ENCODE peak calls at places on chromosomes 6 and 20, in seven cellular contexts. K is lung, L is PC-3, Q is IMR-90, E is spleen, U is GM12878, M is pancreas. H is an unnamed sample.

GRCh38 chr20:23268792-23269354 is 81.7 kb upstream of the NXT1 start:
- DNase-seq in K (no peak), L (no peak), Q (no peak), E (peak; percentile 14), U (no peak), M (no peak), H (no peak)

GRCh38 chr6:82144852-82145332 is 102.7 kb downstream of the IBTK start:
- DNase-seq in K (no peak), L (peak; percentile 86), Q (peak; percentile 93), E (no peak), U (no peak), M (no peak), H (peak; percentile 37)

GRCh38 chr6:128036808-128037570 is 136.1 kb upstream of the THEMIS start:
- DNase-seq in K (no peak), L (no peak), Q (no peak), E (no peak), U (no peak), M (no peak), H (no peak)

GRCh38 chr6:38715016-38715809 is at the start of gene DNAH8:
- DNase-seq in K (no peak), L (no peak), Q (no peak), E (peak; percentile 75), U (no peak), M (peak; percentile 59), H (no peak)

GRCh38 chr6:135604035-135604865 is 106.7 kb upstream of the AHI1 start:
- DNase-seq in K (no peak), L (no peak), Q (no peak), E (no peak), U (no peak), M (no peak), H (no peak)

GRCh38 chr6:142842423-142843261 is 102.3 kb downstream of the HIVEP2 start:
- DNase-seq in K (no peak), L (peak; percentile 90), Q (peak; percentile 57), E (no peak), U (peak; percentile 97), M (no peak), H (no peak)

GRCh38 chr6:53240139-53240538 is 91.5 kb upstream of the GCM1 start:
- DNase-seq in K (no peak), L (no peak), Q (no peak), E (no peak), U (no peak), M (no peak), H (no peak)

GRCh38 chr6:147958683-147959082 is 384.0 kb upstream of the SASH1 start:
- DNase-seq in K (peak; percentile 77), L (no peak), Q (no peak), E (no peak), U (no peak), M (no peak), H (peak; percentile 59)

GRCh38 chr20:37395411-37395800 is 49.5 kb downstream of the SRC start:
- DNase-seq in K (no peak), L (no peak), Q (no peak), E (no peak), U (no peak), M (no peak), H (no peak)

GRCh38 chr6:11538049-11538798 is 675 bp downstream of the TMEM170B start:
- DNase-seq in K (no peak), L (no peak), Q (no peak), E (peak; percentile 90), U (no peak), M (peak; percentile 77), H (peak; percentile 30)

GRCh38 chr6:56093776-56094175 is 153.6 kb downstream of the COL21A1 start:
- DNase-seq in K (no peak), L (no peak), Q (no peak), E (no peak), U (no peak), M (no peak), H (no peak)

GRCh38 chr6:163212123-163212522 is 202.4 kb upstream of the QKI start:
- DNase-seq in K (no peak), L (no peak), Q (no peak), E (no peak), U (no peak), M (no peak), H (no peak)

GRCh38 chr20:54194724-54195438 is 13.0 kb upstream of the PFDN4 start:
- DNase-seq in K (no peak), L (peak; percentile 59), Q (peak; percentile 3), E (no peak), U (no peak), M (no peak), H (no peak)

GRCh38 chr6:129507059-129507807 is 202.7 kb downstream of the ARHGAP18 start:
- DNase-seq in K (no peak), L (no peak), Q (no peak), E (no peak), U (no peak), M (no peak), H (no peak)

GRCh38 chr6:113397229-113397628 is 459.9 kb upstream of the MARCKS start:
- DNase-seq in K (no peak), L (no peak), Q (peak; percentile 79), E (no peak), U (no peak), M (no peak), H (no peak)

GRCh38 chr6:106250997-106251396 is 74.6 kb downstream of the ATG5 start:
- DNase-seq in K (no peak), L (no peak), Q (no peak), E (no peak), U (no peak), M (no peak), H (peak; percentile 32)

GRCh38 chr6:113599444-113599843 is 257.7 kb upstream of the MARCKS start:
- DNase-seq in K (no peak), L (peak; percentile 2), Q (peak; percentile 69), E (no peak), U (no peak), M (no peak), H (no peak)

GRCh38 chr6:85516168-85516567 is 66.3 kb downstream of the NT5E start:
- DNase-seq in K (no peak), L (peak; percentile 53), Q (peak; percentile 17), E (no peak), U (no peak), M (no peak), H (no peak)

GRCh38 chr20:63103402-63104311 is 96.9 kb upstream of the BHLHE23 start:
- DNase-seq in K (no peak), L (no peak), Q (peak; percentile 3), E (peak; percentile 73), U (no peak), M (peak; percentile 14), H (no peak)

GRCh38 chr20:62806383-62807050 is 1.9 kb downstream of the OGFR start:
- DNase-seq in K (no peak), L (no peak), Q (no peak), E (no peak), U (no peak), M (no peak), H (no peak)

DNA sequence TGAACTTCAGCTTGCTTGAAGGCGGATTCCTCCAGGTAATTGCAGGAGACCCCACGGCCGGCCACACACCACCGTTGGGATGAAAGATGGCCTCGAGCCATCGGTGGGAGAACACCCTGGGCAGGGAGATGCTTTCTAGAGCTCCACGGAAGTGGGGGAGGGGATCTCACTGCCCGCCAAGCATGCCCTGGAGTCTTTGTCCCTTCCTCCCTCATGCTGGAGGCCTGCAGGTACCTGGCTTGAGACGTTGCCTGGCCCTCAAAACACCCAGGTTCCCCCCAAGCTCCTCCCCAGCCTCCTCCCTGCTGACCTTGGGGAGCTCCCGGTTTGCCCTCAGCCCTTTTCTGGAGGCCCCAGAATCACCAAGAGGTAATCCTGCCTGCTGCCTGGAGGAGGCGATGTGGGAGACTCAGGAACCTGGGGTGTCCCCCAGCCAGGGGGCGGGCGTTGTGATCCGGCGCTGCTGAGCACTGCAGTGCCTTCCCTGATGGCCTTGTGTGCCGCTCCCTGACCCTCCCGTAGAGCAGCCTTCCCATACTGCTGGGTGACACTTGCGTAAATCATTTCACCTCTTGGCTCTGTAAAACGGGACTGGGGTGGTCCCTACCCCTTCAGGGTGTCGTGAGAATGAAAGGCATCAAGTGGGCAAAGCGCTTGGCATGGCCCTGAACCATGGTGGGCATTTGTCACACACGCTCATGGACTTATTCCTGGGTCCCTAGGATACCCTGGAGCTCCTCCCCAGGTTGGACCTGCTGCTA is 91.4 kb downstream of the CEBPB start:
- DNase-seq in K (no peak), L (no peak), Q (no peak), E (no peak), U (no peak), M (no peak), H (no peak)
- H3K4me1 ChIP-seq in K (peaks cover 18% of the 10 kb centered on the region), L (peaks cover 23% of the 10 kb centered on the region), Q (peaks cover 34% of the 10 kb centered on the region), E (peaks cover 47% of the 10 kb centered on the region), U (peaks cover 24% of the 10 kb centered on the region), M (no peaks in the 10 kb centered on the region), H (peaks cover 41% of the 10 kb centered on the region)

GRCh38 chr6:134056046-134056445 is 3.6 kb upstream of the SLC2A12 start:
- DNase-seq in K (no peak), L (no peak), Q (no peak), E (no peak), U (no peak), M (no peak), H (no peak)

GRCh38 chr6:134049176-134049575 is 3.2 kb downstream of the SLC2A12 start:
- DNase-seq in K (no peak), L (no peak), Q (no peak), E (no peak), U (no peak), M (no peak), H (no peak)

GRCh38 chr6:134049586-134049985 is 2.8 kb downstream of the SLC2A12 start:
- DNase-seq in K (no peak), L (no peak), Q (no peak), E (no peak), U (no peak), M (no peak), H (no peak)

GRCh38 chr6:134057478-134057877 is 5.1 kb upstream of the SLC2A12 start:
- DNase-seq in K (no peak), L (no peak), Q (no peak), E (no peak), U (no peak), M (no peak), H (no peak)

GRCh38 chr6:134052776-134053120 is 324 bp upstream of the SLC2A12 start:
- DNase-seq in K (no peak), L (no peak), Q (no peak), E (no peak), U (no peak), M (no peak), H (no peak)
- H3K4me3 ChIP-seq in K (no peak overlapping the region), L (peak overlapping the region; percentile 95), Q (peak overlapping the region; percentile 80), E (peak overlapping the region; percentile 43), U (peak overlapping the region; percentile 77), M (peak overlapping the region; percentile 34), H (peak overlapping the region; percentile 63)

GRCh38 chr6:47476794-47477496 is 644 bp upstream of the CD2AP start:
- DNase-seq in K (no peak), L (peak; percentile 14), Q (no peak), E (no peak), U (no peak), M (no peak), H (no peak)
- H3K27ac ChIP-seq in K (peak overlapping the region; percentile 96), L (peak overlapping the region; percentile 84), Q (peak overlapping the region; percentile 44), E (peak overlapping the region; percentile 97), U (peak overlapping the region; percentile 62), M (peak overlapping the region; percentile 98), H (peak overlapping the region; percentile 99)

DNA sequence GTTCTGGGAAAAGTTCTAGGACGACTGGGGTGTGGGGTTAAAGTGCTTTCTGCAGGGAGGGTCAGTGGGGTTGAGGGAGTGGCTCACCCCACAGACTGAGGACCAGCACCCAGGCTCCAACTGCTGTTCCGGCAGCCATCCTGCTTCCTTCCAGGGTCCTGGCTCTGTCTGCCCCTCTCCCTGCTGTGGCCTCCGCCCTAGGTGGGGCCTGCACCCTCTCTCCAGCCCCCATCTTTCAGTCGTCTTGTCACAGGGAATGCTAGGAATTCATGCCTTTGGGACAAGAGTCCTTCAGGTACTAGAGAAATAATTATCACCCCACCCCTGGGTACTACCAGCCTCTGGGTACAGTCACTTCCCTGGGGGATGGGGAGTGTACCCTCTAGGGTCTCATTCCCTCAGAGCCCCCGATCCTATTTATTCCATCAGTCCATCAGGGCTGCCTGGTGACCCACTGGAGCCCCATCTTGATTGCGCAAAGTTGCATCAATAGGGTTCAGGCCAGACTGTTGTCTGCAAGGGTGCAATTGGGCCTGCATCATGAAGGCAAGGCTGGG is at the start of gene AGER:
- DNase-seq in K (no peak), L (no peak), Q (no peak), E (peak; percentile 64), U (no peak), M (no peak), H (no peak)
- H3K4me1 ChIP-seq in K (peaks cover 19% of the 10 kb centered on the region), L (peaks cover 13% of the 10 kb centered on the region), Q (no peaks in the 10 kb centered on the region), E (peaks cover 61% of the 10 kb centered on the region), U (peaks cover 23% of the 10 kb centered on the region), M (peaks cover 3% of the 10 kb centered on the region), H (peaks cover 62% of the 10 kb centered on the region)